ENCODE peak calls at places on chromosomes 5 and 9, in nine cellular contexts. One of them, this sample, is unnamed.

GRCh38 chr9:20865357-20865756 is 166.1 kb downstream of the HACD4 start:
- ATAC-seq in HepG2: no peak
- ATAC-seq in upper lobe of left lung: no peak
- ATAC-seq in GM12878: no peak
- ATAC-seq in body of pancreas: no peak
- ATAC-seq in heart left ventricle: no peak
- ATAC-seq in HCT116: no peak
- ATAC-seq in A549: no peak
- ATAC-seq in gastrocnemius medialis: no peak
- ATAC-seq in this sample: no peak

GRCh38 chr5:123611407-123611709 is 99.4 kb downstream of the CSNK1G3 start:
- ATAC-seq in upper lobe of left lung: no peak
- ATAC-seq in heart left ventricle: no peak
- ATAC-seq in GM12878: no peak
- ATAC-seq in gastrocnemius medialis: no peak
- ATAC-seq in HCT116: no peak
- ATAC-seq in A549: no peak
- ATAC-seq in body of pancreas: no peak
- ATAC-seq in HepG2: no peak
- ATAC-seq in this sample: no peak

GRCh38 chr9:131847665-131848354 is 107.9 kb upstream of the RAPGEF1 start:
- ATAC-seq in gastrocnemius medialis: no peak
- ATAC-seq in A549: no peak
- ATAC-seq in GM12878: no peak
- ATAC-seq in HCT116: no peak
- ATAC-seq in heart left ventricle: no peak
- ATAC-seq in HepG2: no peak
- ATAC-seq in upper lobe of left lung: no peak
- ATAC-seq in body of pancreas: no peak
- ATAC-seq in this sample: no peak

GRCh38 chr5:77321793-77322394 is 111.4 kb downstream of the PDE8B start:
- ATAC-seq in HCT116: no peak
- ATAC-seq in upper lobe of left lung: no peak
- ATAC-seq in body of pancreas: no peak
- ATAC-seq in A549: no peak
- ATAC-seq in HepG2: no peak
- ATAC-seq in heart left ventricle: no peak
- ATAC-seq in GM12878: no peak
- ATAC-seq in gastrocnemius medialis: no peak
- ATAC-seq in this sample: no peak

GRCh38 chr5:139403418-139403786 is 487 bp downstream of the SPATA24 start:
- ATAC-seq in gastrocnemius medialis: peak; percentile 22
- ATAC-seq in upper lobe of left lung: no peak
- ATAC-seq in HepG2: no peak
- ATAC-seq in heart left ventricle: peak; percentile 13
- ATAC-seq in GM12878: no peak
- ATAC-seq in HCT116: peak; percentile 11
- ATAC-seq in A549: peak; percentile 28
- ATAC-seq in body of pancreas: peak; percentile 2
- ATAC-seq in this sample: no peak

GRCh38 chr5:96218653-96219052 is 214.4 kb downstream of the PCSK1 start:
- ATAC-seq in gastrocnemius medialis: no peak
- ATAC-seq in HepG2: no peak
- ATAC-seq in upper lobe of left lung: peak; percentile 40
- ATAC-seq in A549: no peak
- ATAC-seq in HCT116: no peak
- ATAC-seq in heart left ventricle: no peak
- ATAC-seq in body of pancreas: no peak
- ATAC-seq in GM12878: no peak
- ATAC-seq in this sample: no peak

GRCh38 chr9:133303266-133304157 is 28.5 kb upstream of the ABO start:
- ATAC-seq in HepG2: no peak
- ATAC-seq in body of pancreas: no peak
- ATAC-seq in upper lobe of left lung: no peak
- ATAC-seq in gastrocnemius medialis: no peak
- ATAC-seq in HCT116: no peak
- ATAC-seq in heart left ventricle: no peak
- ATAC-seq in A549: no peak
- ATAC-seq in GM12878: no peak
- ATAC-seq in this sample: no peak

GRCh38 chr5:177423671-177424070 is 2.8 kb upstream of the GRK6 start:
- ATAC-seq in body of pancreas: no peak
- ATAC-seq in gastrocnemius medialis: no peak
- ATAC-seq in A549: no peak
- ATAC-seq in heart left ventricle: no peak
- ATAC-seq in GM12878: no peak
- ATAC-seq in upper lobe of left lung: no peak
- ATAC-seq in HCT116: no peak
- ATAC-seq in HepG2: no peak
- ATAC-seq in this sample: no peak

GRCh38 chr5:16456103-16456832 is 9.3 kb downstream of the ZNF622 start:
- ATAC-seq in upper lobe of left lung: peak; percentile 79
- ATAC-seq in A549: peak; percentile 86
- ATAC-seq in gastrocnemius medialis: peak; percentile 84
- ATAC-seq in HCT116: peak; percentile 82
- ATAC-seq in heart left ventricle: peak; percentile 62
- ATAC-seq in HepG2: peak; percentile 83
- ATAC-seq in body of pancreas: peak; percentile 78
- ATAC-seq in GM12878: peak; percentile 81
- ATAC-seq in this sample: peak; percentile 59

GRCh38 chr5:107560377-107560776 is 110.4 kb downstream of the EFNA5 start:
- ATAC-seq in A549: no peak
- ATAC-seq in HepG2: no peak
- ATAC-seq in heart left ventricle: no peak
- ATAC-seq in gastrocnemius medialis: no peak
- ATAC-seq in body of pancreas: no peak
- ATAC-seq in HCT116: no peak
- ATAC-seq in upper lobe of left lung: no peak
- ATAC-seq in GM12878: peak; percentile 57
- ATAC-seq in this sample: no peak

GRCh38 chr9:137772281-137772873 is 105.2 kb upstream of the CACNA1B start:
- ATAC-seq in body of pancreas: no peak
- ATAC-seq in upper lobe of left lung: no peak
- ATAC-seq in A549: peak; percentile 66
- ATAC-seq in HCT116: peak; percentile 69
- ATAC-seq in gastrocnemius medialis: no peak
- ATAC-seq in HepG2: peak; percentile 47
- ATAC-seq in heart left ventricle: no peak
- ATAC-seq in GM12878: peak; percentile 57
- ATAC-seq in this sample: no peak

GRCh38 chr5:85533324-85533723 is 1084.4 kb upstream of the COX7C start:
- ATAC-seq in body of pancreas: no peak
- ATAC-seq in HCT116: no peak
- ATAC-seq in upper lobe of left lung: no peak
- ATAC-seq in gastrocnemius medialis: no peak
- ATAC-seq in heart left ventricle: no peak
- ATAC-seq in GM12878: no peak
- ATAC-seq in A549: no peak
- ATAC-seq in HepG2: no peak
- ATAC-seq in this sample: no peak

GRCh38 chr9:73180373-73180772 is 28.7 kb downstream of the ANXA1 start:
- ATAC-seq in heart left ventricle: peak; percentile 74
- ATAC-seq in HCT116: no peak
- ATAC-seq in A549: no peak
- ATAC-seq in gastrocnemius medialis: no peak
- ATAC-seq in HepG2: no peak
- ATAC-seq in GM12878: no peak
- ATAC-seq in upper lobe of left lung: no peak
- ATAC-seq in body of pancreas: no peak
- ATAC-seq in this sample: no peak

GRCh38 chr5:172788771-172789686 is 18.0 kb upstream of the DUSP1 start:
- ATAC-seq in body of pancreas: peak; percentile 91
- ATAC-seq in GM12878: peak; percentile 26
- ATAC-seq in heart left ventricle: peak; percentile 51
- ATAC-seq in upper lobe of left lung: peak; percentile 70
- ATAC-seq in HepG2: peak; percentile 82
- ATAC-seq in HCT116: peak; percentile 56
- ATAC-seq in A549: peak; percentile 71
- ATAC-seq in gastrocnemius medialis: peak; percentile 31
- ATAC-seq in this sample: peak; percentile 72

GRCh38 chr5:98709681-98710080 is 63.8 kb upstream of the RGMB start:
- ATAC-seq in GM12878: no peak
- ATAC-seq in gastrocnemius medialis: no peak
- ATAC-seq in A549: no peak
- ATAC-seq in HepG2: no peak
- ATAC-seq in body of pancreas: no peak
- ATAC-seq in HCT116: no peak
- ATAC-seq in heart left ventricle: no peak
- ATAC-seq in upper lobe of left lung: no peak
- ATAC-seq in this sample: no peak

GRCh38 chr5:112316006-112316405 is 103.1 kb downstream of the EPB41L4A start:
- ATAC-seq in upper lobe of left lung: no peak
- ATAC-seq in body of pancreas: peak; percentile 64
- ATAC-seq in HCT116: no peak
- ATAC-seq in gastrocnemius medialis: no peak
- ATAC-seq in GM12878: no peak
- ATAC-seq in A549: no peak
- ATAC-seq in HepG2: no peak
- ATAC-seq in heart left ventricle: no peak
- ATAC-seq in this sample: no peak

GRCh38 chr5:94705427-94705826 is 87.0 kb downstream of the SLF1 start:
- ATAC-seq in A549: no peak
- ATAC-seq in heart left ventricle: no peak
- ATAC-seq in body of pancreas: no peak
- ATAC-seq in gastrocnemius medialis: no peak
- ATAC-seq in HepG2: no peak
- ATAC-seq in upper lobe of left lung: no peak
- ATAC-seq in GM12878: no peak
- ATAC-seq in HCT116: no peak
- ATAC-seq in this sample: no peak

GRCh38 chr9:306907-307306 is 92.2 kb downstream of the DOCK8 start:
- ATAC-seq in body of pancreas: no peak
- ATAC-seq in A549: peak; percentile 29
- ATAC-seq in GM12878: peak; percentile 52
- ATAC-seq in HCT116: no peak
- ATAC-seq in gastrocnemius medialis: no peak
- ATAC-seq in upper lobe of left lung: peak; percentile 51
- ATAC-seq in HepG2: peak; percentile 71
- ATAC-seq in heart left ventricle: no peak
- ATAC-seq in this sample: no peak

GRCh38 chr9:35056571-35057270 is 15.7 kb downstream of the VCP start:
- ATAC-seq in A549: no peak
- ATAC-seq in gastrocnemius medialis: no peak
- ATAC-seq in GM12878: peak; percentile 11
- ATAC-seq in heart left ventricle: peak; percentile 5
- ATAC-seq in HCT116: peak; percentile 23
- ATAC-seq in body of pancreas: no peak
- ATAC-seq in upper lobe of left lung: peak; percentile 44
- ATAC-seq in HepG2: peak; percentile 37
- ATAC-seq in this sample: no peak

GRCh38 chr9:122940603-122941559 is at the start of gene RABGAP1:
- ATAC-seq in GM12878: peak; percentile 97
- ATAC-seq in upper lobe of left lung: peak; percentile 100
- ATAC-seq in HepG2: peak; percentile 96
- ATAC-seq in gastrocnemius medialis: peak; percentile 98
- ATAC-seq in HCT116: peak; percentile 97
- ATAC-seq in body of pancreas: peak; percentile 98
- ATAC-seq in A549: peak; percentile 99
- ATAC-seq in heart left ventricle: peak; percentile 98
- ATAC-seq in this sample: peak; percentile 99
- TF ChIP-seq POLR2A in GM12878: peak; percentile 93
- TF ChIP-seq POLR2A in upper lobe of left lung: peak; percentile 84
- TF ChIP-seq POLR2A in HepG2: peak; percentile 81
- TF ChIP-seq POLR2A in gastrocnemius medialis: peak; percentile 82
- TF ChIP-seq POLR2A in HCT116: no peak
- TF ChIP-seq POLR2A in body of pancreas: peak; percentile 94
- TF ChIP-seq POLR2A in A549: peak; percentile 61
- TF ChIP-seq POLR2A in heart left ventricle: peak; percentile 82
- TF ChIP-seq POLR2A in this sample: peak; percentile 79

GRCh38 chr9:33860200-33860871 is 43.4 kb downstream of the UBE2R2 start:
- ATAC-seq in body of pancreas: no peak
- ATAC-seq in HepG2: peak; percentile 74
- ATAC-seq in heart left ventricle: no peak
- ATAC-seq in gastrocnemius medialis: no peak
- ATAC-seq in A549: peak; percentile 75
- ATAC-seq in upper lobe of left lung: no peak
- ATAC-seq in HCT116: peak; percentile 67
- ATAC-seq in GM12878: peak; percentile 71
- ATAC-seq in this sample: no peak
- H3K4me1 ChIP-seq in body of pancreas: peaks cover 56% of the 10 kb centered on the region
- H3K4me1 ChIP-seq in HepG2: peaks cover 23% of the 10 kb centered on the region
- H3K4me1 ChIP-seq in heart left ventricle: peaks cover 16% of the 10 kb centered on the region
- H3K4me1 ChIP-seq in gastrocnemius medialis: peaks cover 24% of the 10 kb centered on the region
- H3K4me1 ChIP-seq in A549: peaks cover 31% of the 10 kb centered on the region
- H3K4me1 ChIP-seq in upper lobe of left lung: peaks cover 5% of the 10 kb centered on the region
- H3K4me1 ChIP-seq in HCT116: peaks cover 49% of the 10 kb centered on the region
- H3K4me1 ChIP-seq in GM12878: no peaks in the 10 kb centered on the region
- H3K4me1 ChIP-seq in this sample: peaks cover 64% of the 10 kb centered on the region

GRCh38 chr5:175560011-175560410 is 81.7 kb downstream of the SFXN1 start:
- ATAC-seq in gastrocnemius medialis: no peak
- ATAC-seq in HCT116: no peak
- ATAC-seq in upper lobe of left lung: no peak
- ATAC-seq in HepG2: no peak
- ATAC-seq in GM12878: no peak
- ATAC-seq in heart left ventricle: no peak
- ATAC-seq in body of pancreas: no peak
- ATAC-seq in A549: no peak
- ATAC-seq in this sample: no peak

GRCh38 chr5:175561085-175561484 is 82.7 kb downstream of the SFXN1 start:
- ATAC-seq in HepG2: no peak
- ATAC-seq in body of pancreas: no peak
- ATAC-seq in heart left ventricle: no peak
- ATAC-seq in HCT116: no peak
- ATAC-seq in gastrocnemius medialis: no peak
- ATAC-seq in A549: no peak
- ATAC-seq in GM12878: no peak
- ATAC-seq in upper lobe of left lung: no peak
- ATAC-seq in this sample: no peak

GRCh38 chr5:175567954-175568353 is 89.6 kb downstream of the SFXN1 start:
- ATAC-seq in GM12878: no peak
- ATAC-seq in gastrocnemius medialis: no peak
- ATAC-seq in A549: no peak
- ATAC-seq in HepG2: no peak
- ATAC-seq in upper lobe of left lung: no peak
- ATAC-seq in body of pancreas: no peak
- ATAC-seq in HCT116: no peak
- ATAC-seq in heart left ventricle: no peak
- ATAC-seq in this sample: no peak

GRCh38 chr5:175566697-175567096 is 88.3 kb downstream of the SFXN1 start:
- ATAC-seq in heart left ventricle: no peak
- ATAC-seq in upper lobe of left lung: no peak
- ATAC-seq in HCT116: no peak
- ATAC-seq in A549: no peak
- ATAC-seq in GM12878: no peak
- ATAC-seq in HepG2: no peak
- ATAC-seq in body of pancreas: no peak
- ATAC-seq in gastrocnemius medialis: no peak
- ATAC-seq in this sample: no peak

GRCh38 chr5:175564716-175565115 is 86.4 kb downstream of the SFXN1 start:
- ATAC-seq in HepG2: no peak
- ATAC-seq in A549: no peak
- ATAC-seq in HCT116: no peak
- ATAC-seq in heart left ventricle: no peak
- ATAC-seq in gastrocnemius medialis: no peak
- ATAC-seq in GM12878: no peak
- ATAC-seq in upper lobe of left lung: no peak
- ATAC-seq in body of pancreas: no peak
- ATAC-seq in this sample: no peak
- TF ChIP-seq POLR2A in HepG2: no peak
- TF ChIP-seq POLR2A in A549: no peak
- TF ChIP-seq POLR2A in HCT116: no peak
- TF ChIP-seq POLR2A in heart left ventricle: no peak
- TF ChIP-seq POLR2A in gastrocnemius medialis: no peak
- TF ChIP-seq POLR2A in GM12878: no peak
- TF ChIP-seq POLR2A in upper lobe of left lung: no peak
- TF ChIP-seq POLR2A in body of pancreas: no peak
- TF ChIP-seq POLR2A in this sample: no peak

GRCh38 chr9:9750719-9751118 is 862.1 kb downstream of the PTPRD start:
- ATAC-seq in A549: no peak
- ATAC-seq in HepG2: no peak
- ATAC-seq in body of pancreas: no peak
- ATAC-seq in gastrocnemius medialis: no peak
- ATAC-seq in GM12878: no peak
- ATAC-seq in upper lobe of left lung: no peak
- ATAC-seq in HCT116: no peak
- ATAC-seq in heart left ventricle: no peak
- ATAC-seq in this sample: no peak
- H3K4me1 ChIP-seq in A549: no peaks in the 10 kb centered on the region
- H3K4me1 ChIP-seq in HepG2: peaks cover 11% of the 10 kb centered on the region
- H3K4me1 ChIP-seq in body of pancreas: peaks cover 8% of the 10 kb centered on the region
- H3K4me1 ChIP-seq in gastrocnemius medialis: no peaks in the 10 kb centered on the region
- H3K4me1 ChIP-seq in GM12878: no peaks in the 10 kb centered on the region
- H3K4me1 ChIP-seq in upper lobe of left lung: no peaks in the 10 kb centered on the region
- H3K4me1 ChIP-seq in HCT116: no peaks in the 10 kb centered on the region
- H3K4me1 ChIP-seq in heart left ventricle: no peaks in the 10 kb centered on the region
- H3K4me1 ChIP-seq in this sample: peaks cover 19% of the 10 kb centered on the region